ENCODE peak calls at places on chromosomes 2 and 18, in six cellular contexts. V is progenitor cell of endocrine pancreas; C is stimulated activated CD8-positive, alpha-beta memory T cell treated with anti-CD3 and anti-CD28 coated beads, Interleukin-2, amount 100 ng/mL, for 48 hours; Z is dorsolateral prefrontal cortex; S is kidney; M is NCI-H1417 treated with DMSO at 0.1 percent for 48 hours. N is an unnamed sample.

GRCh38 chr2:160157861-160158813 is 41.9 kb downstream of the ITGB6 start:
- DNase-seq in V (no peak), C (no peak), Z (no peak), M (no peak), S (no peak), N (no peak)

GRCh38 chr2:7430869-7431641 is 513.8 kb downstream of the RNF144A start:
- DNase-seq in V (peak), S (peak), M (no peak), Z (no peak), C (peak), N (peak)

GRCh38 chr2:198309673-198310280 is 505.4 kb downstream of the PLCL1 start:
- DNase-seq in C (peak), M (no peak), Z (no peak), V (peak), S (no peak), N (no peak)

GRCh38 chr18:74375999-74376398 is 60.4 kb downstream of the C18orf63 start:
- DNase-seq in M (no peak), Z (no peak), V (no peak), C (no peak), S (no peak), N (no peak)

GRCh38 chr18:11741505-11742145 is 52.6 kb downstream of the GNAL start:
- DNase-seq in C (no peak), S (no peak), M (no peak), Z (no peak), V (no peak), N (no peak)

GRCh38 chr2:58240595-58240937 is 559 bp downstream of the FANCL start:
- DNase-seq in S (no peak), Z (no peak), C (no peak), V (no peak), M (peak), N (no peak)

GRCh38 chr2:217106650-217107014 is 246.8 kb upstream of the TNP1 start:
- DNase-seq in Z (no peak), C (no peak), M (no peak), S (no peak), V (no peak), N (no peak)

GRCh38 chr2:134244587-134244986 is 9.3 kb upstream of the MGAT5 start:
- DNase-seq in S (no peak), Z (no peak), V (no peak), M (no peak), C (no peak), N (no peak)

GRCh38 chr2:237433920-237434319 is 20.0 kb upstream of the COL6A3 start:
- DNase-seq in V (no peak), M (no peak), Z (no peak), C (no peak), S (no peak), N (no peak)

GRCh38 chr2:67625671-67626070 is 228.5 kb downstream of the ETAA1 start:
- DNase-seq in Z (no peak), M (no peak), S (no peak), C (no peak), V (no peak), N (no peak)

GRCh38 chr2:240522406-240522805 is 35.4 kb downstream of the ANKMY1 start:
- DNase-seq in Z (no peak), C (no peak), V (no peak), S (no peak), M (no peak), N (no peak)

GRCh38 chr2:240727439-240727838 is 35.8 kb downstream of the AQP12A start:
- DNase-seq in C (no peak), S (no peak), M (no peak), V (no peak), Z (no peak), N (no peak)

GRCh38 chr18:3279201-3280185 is 17.6 kb downstream of the MYL12B start:
- DNase-seq in C (no peak), M (no peak), S (no peak), Z (no peak), V (no peak), N (no peak)

GRCh38 chr2:226678422-226678821 is 121.2 kb downstream of the IRS1 start:
- DNase-seq in C (no peak), Z (no peak), S (no peak), V (no peak), M (no peak), N (no peak)

GRCh38 chr2:190119257-190119656 is 56.7 kb upstream of the MSTN start:
- DNase-seq in M (no peak), S (no peak), C (no peak), Z (no peak), V (peak), N (no peak)

GRCh38 chr18:27004056-27004829 is 138.7 kb upstream of the AQP4 start:
- DNase-seq in Z (no peak), S (no peak), C (no peak), V (no peak), M (no peak), N (no peak)

GRCh38 chr2:172849519-172850217 is 114.0 kb downstream of the RAPGEF4 start:
- DNase-seq in V (no peak), S (no peak), C (no peak), M (no peak), Z (no peak), N (no peak)

GRCh38 chr18:32550958-32551357 is 80.3 kb upstream of the GAREM1 start:
- DNase-seq in M (no peak), S (no peak), Z (no peak), C (no peak), V (no peak), N (no peak)

GRCh38 chr2:28136557-28136956 is 246.0 kb downstream of the BABAM2 start:
- DNase-seq in C (no peak), S (no peak), V (no peak), M (no peak), Z (no peak), N (no peak)

GRCh38 chr2:228082571-228082970 is 98.9 kb downstream of the SPHKAP start:
- DNase-seq in M (no peak), S (no peak), C (no peak), Z (no peak), V (no peak), N (no peak)

GRCh38 chr2:41194235-41194634 is 742.3 kb upstream of the SLC8A1 start:
- DNase-seq in V (no peak), M (no peak), S (peak), Z (no peak), C (no peak), N (no peak)

GRCh38 chr2:46955764-46956163 is 40.2 kb upstream of the MCFD2 start:
- DNase-seq in Z (no peak), V (no peak), S (no peak), C (no peak), M (no peak), N (no peak)

GRCh38 chr2:191617589-191617988 is 60.3 kb upstream of the NABP1 start:
- DNase-seq in Z (no peak), S (no peak), C (peak), V (no peak), M (no peak), N (no peak)

GRCh38 chr2:46404181-46404759 is 75.1 kb upstream of the TMEM247 start:
- DNase-seq in Z (no peak), V (no peak), C (no peak), M (no peak), S (no peak), N (no peak)

GRCh38 chr2:20093263-20094141 is 42.1 kb upstream of the LAPTM4A start:
- DNase-seq in M (no peak), Z (no peak), C (no peak), V (peak), S (no peak), N (no peak)

GRCh38 chr2:176178271-176178806 is 10.1 kb upstream of the HOXD1 start:
- DNase-seq in V (no peak), C (no peak), S (peak), Z (no peak), M (peak), N (peak)

GRCh38 chr2:20091305-20091991 is 40.0 kb upstream of the LAPTM4A start:
- DNase-seq in S (peak), Z (no peak), C (no peak), M (no peak), V (no peak), N (no peak)

GRCh38 chr2:20525041-20526035 is 78.5 kb downstream of the RHOB start:
- DNase-seq in S (no peak), V (no peak), Z (no peak), M (no peak), C (no peak), N (peak)

GRCh38 chr18:67417864-67418523 is 98.5 kb downstream of the DSEL start:
- DNase-seq in M (no peak), C (no peak), Z (no peak), S (no peak), V (no peak), N (peak)